ENCODE peak calls at places on chromosomes 7 and 10, in five cellular contexts. H is hippocampal formation, P is stomach, Z is amniotic stem cell, S is ascending aorta. U is an unnamed sample.

GRCh38 chr7:157518514-157519175 is 181.8 kb downstream of the DNAJB6 start:
- DNase-seq in H (no peak), P (no peak), Z (no peak), S (no peak), U (no peak)

GRCh38 chr7:4712371-4713182 is 30.5 kb downstream of the FOXK1 start:
- DNase-seq in H (no peak), P (no peak), Z (no peak), S (no peak), U (peak)

GRCh38 chr7:120832803-120833202 is 25.1 kb downstream of the TSPAN12 start:
- DNase-seq in H (no peak), P (no peak), Z (no peak), S (no peak), U (no peak)

GRCh38 chr7:55132890-55133551 is 114.2 kb downstream of the EGFR start:
- DNase-seq in H (no peak), P (peak), Z (peak), S (peak), U (no peak)

GRCh38 chr10:100186813-100187212 is 984 bp upstream of the ERLIN1 start:
- DNase-seq in H (no peak), P (no peak), Z (no peak), S (no peak), U (no peak)

GRCh38 chr7:75639893-75640600 is 98.7 kb downstream of the HIP1 start:
- DNase-seq in H (no peak), P (no peak), Z (no peak), S (no peak), U (no peak)

GRCh38 chr10:44190541-44190940 is 194.4 kb downstream of the CXCL12 start:
- DNase-seq in H (no peak), P (no peak), Z (no peak), S (no peak), U (no peak)

GRCh38 chr7:93011351-93012294 is 106.2 kb downstream of the SAMD9 start:
- DNase-seq in H (no peak), P (no peak), Z (peak), S (no peak), U (no peak)

GRCh38 chr7:151888716-151889115 is 11.8 kb upstream of the PRKAG2 start:
- DNase-seq in H (no peak), P (no peak), Z (no peak), S (peak), U (no peak)

GRCh38 chr10:88791924-88792323 is 10.6 kb upstream of the LIPM start:
- DNase-seq in H (no peak), P (no peak), Z (no peak), S (no peak), U (no peak)

GRCh38 chr10:44974082-44974627 is 4.5 kb downstream of the DEPP1 start:
- DNase-seq in H (no peak), P (no peak), Z (no peak), S (no peak), U (no peak)

GRCh38 chr10:110815354-110816004 is 56.2 kb upstream of the PDCD4 start:
- DNase-seq in H (no peak), P (no peak), Z (no peak), S (peak), U (no peak)

GRCh38 chr10:87578799-87579401 is 74.2 kb downstream of the MINPP1 start:
- DNase-seq in H (no peak), P (no peak), Z (no peak), S (no peak), U (no peak)

GRCh38 chr7:112204072-112204775 is 2.0 kb downstream of the DOCK4 start:
- DNase-seq in H (no peak), P (no peak), Z (no peak), S (no peak), U (no peak)

GRCh38 chr10:102492344-102492939 is 10.1 kb downstream of the ACTR1A start:
- DNase-seq in H (no peak), P (no peak), Z (no peak), S (no peak), U (no peak)

GRCh38 chr10:74912182-74912581 is 85.8 kb downstream of the KAT6B start:
- DNase-seq in H (no peak), P (no peak), Z (no peak), S (no peak), U (no peak)

GRCh38 chr7:106182904-106183303 is 70.8 kb upstream of the SYPL1 start:
- DNase-seq in H (no peak), P (no peak), Z (no peak), S (no peak), U (no peak)

GRCh38 chr7:80014507-80014906 is 120.1 kb upstream of the GNAI1 start:
- DNase-seq in H (no peak), P (no peak), Z (no peak), S (no peak), U (no peak)

GRCh38 chr7:139541600-139542307 is 18.3 kb downstream of the CLEC2L start:
- DNase-seq in H (no peak), P (no peak), Z (no peak), S (no peak), U (no peak)

GRCh38 chr7:155763721-155764431 is 48.4 kb downstream of the SHH start:
- DNase-seq in H (no peak), P (no peak), Z (no peak), S (no peak), U (no peak)

GRCh38 chr10:46090258-46090812 is 44.3 kb upstream of the MSMB start:
- DNase-seq in H (no peak), P (no peak), Z (no peak), S (no peak), U (no peak)

GRCh38 chr10:62911210-62911963 is 95.2 kb upstream of the EGR2 start:
- DNase-seq in H (peak), P (no peak), Z (no peak), S (no peak), U (no peak)

GRCh38 chr7:82173400-82174021 is 270.1 kb downstream of the CACNA2D1 start:
- DNase-seq in H (no peak), P (no peak), Z (no peak), S (no peak), U (no peak)

GRCh38 chr10:3146289-3146688 is 26.3 kb downstream of the PITRM1 start:
- DNase-seq in H (no peak), P (no peak), Z (no peak), S (no peak), U (no peak)

U was measured in SIG-M5.